ENCODE peak calls at places on chromosomes 5 and 9, in nine cellular contexts. One of them, this sample, is unnamed.

GRCh38 chr9:117555964-117556629 is 141.2 kb upstream of the ASTN2 start:
- DNase-seq in Calu3: peak; percentile 45
- DNase-seq in neural crest cell: peak; percentile 66
- DNase-seq in caudate nucleus: peak; percentile 41
- DNase-seq in H4: peak; percentile 58
- DNase-seq in left ventricle myocardium superior: peak; percentile 32
- DNase-seq in adipocyte: peak; percentile 15
- DNase-seq in activated T-cell treated with anti-CD3 and anti-CD28 coated beads for 1 hour: peak; percentile 9
- DNase-seq in type B pancreatic cell: no peak
- DNase-seq in this sample: no peak

GRCh38 chr9:89877051-89878002 is 272.5 kb downstream of the GADD45G start:
- DNase-seq in Calu3: no peak
- DNase-seq in neural crest cell: no peak
- DNase-seq in caudate nucleus: no peak
- DNase-seq in H4: no peak
- DNase-seq in left ventricle myocardium superior: no peak
- DNase-seq in adipocyte: no peak
- DNase-seq in activated T-cell treated with anti-CD3 and anti-CD28 coated beads for 1 hour: no peak
- DNase-seq in type B pancreatic cell: peak; percentile 49
- DNase-seq in this sample: no peak

GRCh38 chr9:114953016-114953415 is 22.6 kb upstream of the TNFSF8 start:
- DNase-seq in Calu3: no peak
- DNase-seq in neural crest cell: no peak
- DNase-seq in caudate nucleus: no peak
- DNase-seq in H4: no peak
- DNase-seq in left ventricle myocardium superior: no peak
- DNase-seq in adipocyte: no peak
- DNase-seq in activated T-cell treated with anti-CD3 and anti-CD28 coated beads for 1 hour: no peak
- DNase-seq in type B pancreatic cell: no peak
- DNase-seq in this sample: no peak

GRCh38 chr9:4502444-4502843 is 12.2 kb downstream of the SLC1A1 start:
- DNase-seq in Calu3: no peak
- DNase-seq in neural crest cell: no peak
- DNase-seq in caudate nucleus: no peak
- DNase-seq in H4: no peak
- DNase-seq in left ventricle myocardium superior: no peak
- DNase-seq in adipocyte: no peak
- DNase-seq in activated T-cell treated with anti-CD3 and anti-CD28 coated beads for 1 hour: no peak
- DNase-seq in type B pancreatic cell: no peak
- DNase-seq in this sample: no peak

GRCh38 chr5:78507531-78507930 is 141.0 kb downstream of the LHFPL2 start:
- DNase-seq in Calu3: no peak
- DNase-seq in neural crest cell: no peak
- DNase-seq in caudate nucleus: no peak
- DNase-seq in H4: no peak
- DNase-seq in left ventricle myocardium superior: no peak
- DNase-seq in adipocyte: no peak
- DNase-seq in activated T-cell treated with anti-CD3 and anti-CD28 coated beads for 1 hour: no peak
- DNase-seq in type B pancreatic cell: no peak
- DNase-seq in this sample: no peak

GRCh38 chr5:139410886-139411835 is 7.3 kb upstream of the SPATA24 start:
- DNase-seq in Calu3: no peak
- DNase-seq in neural crest cell: no peak
- DNase-seq in caudate nucleus: peak; percentile 14
- DNase-seq in H4: no peak
- DNase-seq in left ventricle myocardium superior: no peak
- DNase-seq in adipocyte: no peak
- DNase-seq in activated T-cell treated with anti-CD3 and anti-CD28 coated beads for 1 hour: no peak
- DNase-seq in type B pancreatic cell: no peak
- DNase-seq in this sample: no peak

GRCh38 chr5:139690385-139691274 is 42.5 kb downstream of the CXXC5 start:
- DNase-seq in Calu3: no peak
- DNase-seq in neural crest cell: no peak
- DNase-seq in caudate nucleus: no peak
- DNase-seq in H4: no peak
- DNase-seq in left ventricle myocardium superior: peak; percentile 42
- DNase-seq in adipocyte: peak; percentile 71
- DNase-seq in activated T-cell treated with anti-CD3 and anti-CD28 coated beads for 1 hour: no peak
- DNase-seq in type B pancreatic cell: no peak
- DNase-seq in this sample: peak; percentile 72

GRCh38 chr5:56725709-56726108 is 89.6 kb upstream of the MAP3K1 start:
- DNase-seq in Calu3: no peak
- DNase-seq in neural crest cell: no peak
- DNase-seq in caudate nucleus: no peak
- DNase-seq in H4: no peak
- DNase-seq in left ventricle myocardium superior: no peak
- DNase-seq in adipocyte: peak; percentile 49
- DNase-seq in activated T-cell treated with anti-CD3 and anti-CD28 coated beads for 1 hour: no peak
- DNase-seq in type B pancreatic cell: no peak
- DNase-seq in this sample: no peak

GRCh38 chr5:178582291-178582690 is 7.9 kb downstream of the COL23A1 start:
- DNase-seq in Calu3: no peak
- DNase-seq in neural crest cell: no peak
- DNase-seq in caudate nucleus: no peak
- DNase-seq in H4: no peak
- DNase-seq in left ventricle myocardium superior: no peak
- DNase-seq in adipocyte: no peak
- DNase-seq in activated T-cell treated with anti-CD3 and anti-CD28 coated beads for 1 hour: no peak
- DNase-seq in type B pancreatic cell: no peak
- DNase-seq in this sample: no peak

GRCh38 chr9:89097219-89097618 is 81.4 kb downstream of the SHC3 start:
- DNase-seq in Calu3: no peak
- DNase-seq in neural crest cell: no peak
- DNase-seq in caudate nucleus: no peak
- DNase-seq in H4: no peak
- DNase-seq in left ventricle myocardium superior: no peak
- DNase-seq in adipocyte: peak; percentile 43
- DNase-seq in activated T-cell treated with anti-CD3 and anti-CD28 coated beads for 1 hour: no peak
- DNase-seq in type B pancreatic cell: no peak
- DNase-seq in this sample: no peak

GRCh38 chr5:123524146-123524545 is 12.2 kb downstream of the CSNK1G3 start:
- DNase-seq in Calu3: no peak
- DNase-seq in neural crest cell: no peak
- DNase-seq in caudate nucleus: no peak
- DNase-seq in H4: no peak
- DNase-seq in left ventricle myocardium superior: no peak
- DNase-seq in adipocyte: no peak
- DNase-seq in activated T-cell treated with anti-CD3 and anti-CD28 coated beads for 1 hour: no peak
- DNase-seq in type B pancreatic cell: no peak
- DNase-seq in this sample: no peak

GRCh38 chr9:4491621-4491975 is 1.3 kb downstream of the SLC1A1 start:
- DNase-seq in Calu3: peak; percentile 44
- DNase-seq in neural crest cell: no peak
- DNase-seq in caudate nucleus: peak; percentile 13
- DNase-seq in H4: no peak
- DNase-seq in left ventricle myocardium superior: no peak
- DNase-seq in adipocyte: no peak
- DNase-seq in activated T-cell treated with anti-CD3 and anti-CD28 coated beads for 1 hour: no peak
- DNase-seq in type B pancreatic cell: no peak
- DNase-seq in this sample: no peak

GRCh38 chr5:96177303-96177869 is 215.7 kb upstream of the ELL2 start:
- DNase-seq in Calu3: peak; percentile 55
- DNase-seq in neural crest cell: no peak
- DNase-seq in caudate nucleus: no peak
- DNase-seq in H4: peak; percentile 45
- DNase-seq in left ventricle myocardium superior: no peak
- DNase-seq in adipocyte: peak; percentile 80
- DNase-seq in activated T-cell treated with anti-CD3 and anti-CD28 coated beads for 1 hour: no peak
- DNase-seq in type B pancreatic cell: no peak
- DNase-seq in this sample: peak; percentile 90

GRCh38 chr5:54282876-54283275 is 27.5 kb downstream of the ARL15 start:
- DNase-seq in Calu3: no peak
- DNase-seq in neural crest cell: no peak
- DNase-seq in caudate nucleus: no peak
- DNase-seq in H4: no peak
- DNase-seq in left ventricle myocardium superior: no peak
- DNase-seq in adipocyte: no peak
- DNase-seq in activated T-cell treated with anti-CD3 and anti-CD28 coated beads for 1 hour: no peak
- DNase-seq in type B pancreatic cell: no peak
- DNase-seq in this sample: no peak

This sample was measured in skeletal muscle cell.